ENCODE peak calls at places on chromosomes 13 and 19, in five cellular contexts. H, Z, O, L and G are unnamed samples.

GRCh38 chr13:23703241-23703640 is 133.0 kb downstream of the TNFRSF19 start:
- DNase-seq in L (no peak), Z (no peak), O (no peak), H (no peak), G (no peak)

GRCh38 chr19:36528194-36528920 is at the start of gene ZNF260:
- DNase-seq in O (peak; percentile 95), H (peak; percentile 79), L (peak; percentile 91), Z (peak; percentile 99), G (peak; percentile 99)

GRCh38 chr19:50695251-50696064 is 24.1 kb downstream of the SHANK1 start:
- DNase-seq in L (peak; percentile 74), Z (peak; percentile 29), H (no peak), O (no peak), G (peak; percentile 69)

GRCh38 chr13:52406629-52407028 is 657 bp upstream of the THSD1 start:
- DNase-seq in H (no peak), Z (no peak), O (no peak), L (no peak), G (no peak)

GRCh38 chr13:49740870-49741269 is 49.6 kb upstream of the EBPL start:
- DNase-seq in O (peak; percentile 74), Z (no peak), H (no peak), L (no peak), G (no peak)

GRCh38 chr13:75643693-75644092 is 7.6 kb downstream of the LMO7 start:
- DNase-seq in Z (no peak), H (no peak), L (no peak), O (no peak), G (no peak)

GRCh38 chr13:95235944-95236343 is 65.3 kb downstream of the ABCC4 start:
- DNase-seq in O (no peak), Z (no peak), L (no peak), H (no peak), G (peak; percentile 4)

GRCh38 chr19:13100031-13100588 is 2.5 kb downstream of the LYL1 start:
- DNase-seq in O (no peak), L (no peak), Z (peak; percentile 19), H (peak; percentile 78), G (no peak)

GRCh38 chr13:110137677-110138008 is 169.3 kb downstream of the COL4A1 start:
- DNase-seq in L (peak; percentile 30), O (peak; percentile 15), Z (peak; percentile 63), H (no peak), G (no peak)

GRCh38 chr13:76836311-76836710 is 49.9 kb downstream of the KCTD12 start:
- DNase-seq in Z (no peak), O (no peak), L (no peak), H (no peak), G (no peak)

GRCh38 chr19:501646-502045 is 5.4 kb downstream of the MADCAM1 start:
- DNase-seq in L (no peak), O (no peak), Z (no peak), H (no peak), G (no peak)

GRCh38 chr19:36152886-36153525 is 759 bp upstream of the COX7A1 start:
- DNase-seq in O (no peak), L (no peak), Z (no peak), H (no peak), G (no peak)

GRCh38 chr19:29875931-29876330 is 64.1 kb downstream of the CCNE1 start:
- DNase-seq in H (no peak), Z (no peak), O (no peak), L (no peak), G (no peak)

GRCh38 chr13:46267166-46267565 is 55.4 kb downstream of the LRRC63 start:
- DNase-seq in Z (no peak), O (no peak), H (no peak), L (no peak), G (no peak)

GRCh38 chr19:55209430-55210119 is at the start of gene PTPRH:
- DNase-seq in O (no peak), L (peak; percentile 12), Z (peak; percentile 73), H (no peak), G (no peak)

GRCh38 chr19:14516048-14516534 is 2.1 kb downstream of the DNAJB1 start:
- DNase-seq in O (no peak), Z (no peak), L (no peak), H (no peak), G (peak; percentile 22)

GRCh38 chr19:13487985-13488384 is 18.3 kb downstream of the CACNA1A start:
- DNase-seq in H (no peak), Z (no peak), O (no peak), L (no peak), G (no peak)

GRCh38 chr19:13195678-13196077 is 45.5 kb downstream of the IER2 start:
- DNase-seq in Z (peak; percentile 36), H (no peak), O (peak; percentile 80), L (peak; percentile 51), G (peak; percentile 91)

GRCh38 chr13:104477256-104477655 is 1411.0 kb upstream of the SLC10A2 start:
- DNase-seq in H (no peak), O (no peak), L (no peak), Z (no peak), G (no peak)

GRCh38 chr19:40023969-40024368 is 27.1 kb downstream of the ZNF546 start:
- DNase-seq in O (no peak), H (no peak), L (no peak), Z (no peak), G (no peak)

GRCh38 chr19:40026597-40026970 is 29.4 kb downstream of the ZNF780B start:
- DNase-seq in O (no peak), L (no peak), Z (no peak), H (no peak), G (no peak)

DNA sequence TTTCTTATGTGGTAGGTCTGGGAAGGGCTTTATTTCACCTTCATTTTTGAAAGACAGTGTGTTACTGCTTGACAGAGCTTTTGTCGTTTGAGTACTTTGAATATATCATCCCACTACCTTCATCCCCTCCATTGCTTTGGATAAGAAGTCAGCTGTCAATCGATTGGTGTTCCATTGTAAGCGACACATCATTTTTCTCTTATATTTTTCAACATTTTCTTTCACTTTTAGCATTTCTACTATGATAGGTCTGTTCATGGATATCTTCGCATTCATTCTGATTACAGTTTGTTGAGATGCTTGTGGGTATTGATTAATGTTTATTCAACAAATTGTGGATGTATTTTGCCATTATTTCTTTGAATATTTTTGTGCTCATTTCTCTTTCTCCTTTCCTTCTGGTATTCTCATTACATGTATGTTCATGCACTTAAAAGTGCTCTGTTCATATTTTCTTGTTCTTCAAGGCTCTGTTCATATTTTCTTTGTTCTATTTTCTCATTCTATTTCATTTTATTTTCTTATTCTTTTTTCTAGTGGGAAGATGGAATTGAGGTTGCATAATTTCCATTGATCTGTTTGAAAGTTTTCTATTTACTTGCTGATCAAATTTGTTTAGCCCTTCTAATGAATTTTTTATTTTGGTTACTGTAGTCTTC is 29.2 kb downstream of the ZNF546 start:
- DNase-seq in L (no peak), O (no peak), H (no peak), Z (no peak), G (no peak)
- TF ChIP-seq JUNB in L (no peak), O (no peak), H (no peak), Z (no peak), G (no peak)

DNA sequence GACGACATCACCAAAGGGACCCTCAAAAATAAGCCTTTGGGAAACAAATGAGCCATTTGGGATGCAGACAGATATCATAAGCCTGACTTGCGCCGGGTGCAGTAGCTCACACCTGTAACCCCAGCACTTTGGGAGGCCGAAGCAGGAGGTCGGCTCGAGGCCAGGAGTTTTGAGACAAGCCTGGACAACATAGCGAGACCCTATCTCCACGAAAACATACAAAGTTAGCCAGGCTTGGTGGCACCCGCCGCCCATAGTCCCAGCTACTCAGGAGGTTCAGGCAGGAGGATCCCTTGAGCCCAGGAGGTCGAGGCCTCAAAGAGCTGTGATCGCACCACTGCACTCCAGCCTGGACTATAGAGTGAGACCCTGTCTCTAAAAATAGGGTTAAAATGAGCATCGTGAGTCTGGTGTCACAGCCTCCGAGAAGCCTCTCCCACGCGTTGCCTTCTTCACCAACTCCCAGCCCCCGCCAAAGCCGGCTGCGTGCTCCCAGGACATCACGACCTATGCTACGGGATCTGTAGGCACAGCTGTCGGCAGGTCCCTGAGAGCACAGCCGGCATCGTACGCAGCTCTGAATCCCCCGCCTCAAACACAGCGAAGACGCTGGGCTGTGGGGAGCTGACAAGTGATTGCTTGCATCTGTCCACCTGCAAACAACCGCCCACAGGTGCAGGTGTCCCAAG is 1.6 kb downstream of the REXO1 start:
- DNase-seq in O (no peak), L (no peak), Z (no peak), H (no peak), G (no peak)
- TF ChIP-seq JUNB in O (no peak), L (no peak), Z (no peak), H (no peak), G (no peak)

GRCh38 chr19:34337747-34338146 is 27.2 kb upstream of the GPI start:
- DNase-seq in L (no peak), H (no peak), O (no peak), Z (no peak), G (no peak)

GRCh38 chr19:34341935-34342680 is 22.9 kb upstream of the GPI start:
- DNase-seq in O (no peak), Z (no peak), L (no peak), H (no peak), G (no peak)

GRCh38 chr19:34332027-34332786 is 32.8 kb upstream of the GPI start:
- DNase-seq in Z (no peak), L (no peak), H (no peak), O (no peak), G (no peak)

GRCh38 chr19:34335914-34336313 is 29.1 kb upstream of the GPI start:
- DNase-seq in L (no peak), O (peak; percentile 57), H (no peak), Z (no peak), G (no peak)

DNA sequence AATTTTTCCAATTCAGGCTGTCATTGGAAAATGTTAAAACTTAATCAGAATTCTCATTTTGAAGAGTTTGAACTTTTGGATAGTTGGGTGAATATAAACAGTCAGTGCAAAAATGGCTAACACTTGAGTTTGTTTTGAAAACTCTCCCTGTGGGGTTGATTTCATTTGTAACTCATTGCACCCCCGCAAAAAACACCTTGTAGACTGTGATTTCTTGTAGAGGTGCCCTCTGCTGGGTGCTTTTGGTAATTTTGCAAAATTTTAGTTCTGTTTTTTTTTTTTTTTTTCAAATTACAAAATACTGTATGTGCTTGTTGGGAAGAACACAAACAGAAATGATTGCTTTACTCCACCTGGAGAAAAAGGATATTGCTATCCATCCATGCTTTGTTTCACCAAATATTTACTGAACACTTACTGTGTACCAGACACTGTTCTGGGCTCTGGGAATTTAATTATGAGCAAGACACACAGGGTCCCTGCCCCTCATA is 28.2 kb upstream of the GPI start:
- DNase-seq in O (no peak), H (no peak), Z (peak; percentile 51), L (no peak), G (peak; percentile 76)
- TF ChIP-seq JUNB in O (no peak), H (no peak), Z (no peak), L (no peak), G (no peak)

DNA sequence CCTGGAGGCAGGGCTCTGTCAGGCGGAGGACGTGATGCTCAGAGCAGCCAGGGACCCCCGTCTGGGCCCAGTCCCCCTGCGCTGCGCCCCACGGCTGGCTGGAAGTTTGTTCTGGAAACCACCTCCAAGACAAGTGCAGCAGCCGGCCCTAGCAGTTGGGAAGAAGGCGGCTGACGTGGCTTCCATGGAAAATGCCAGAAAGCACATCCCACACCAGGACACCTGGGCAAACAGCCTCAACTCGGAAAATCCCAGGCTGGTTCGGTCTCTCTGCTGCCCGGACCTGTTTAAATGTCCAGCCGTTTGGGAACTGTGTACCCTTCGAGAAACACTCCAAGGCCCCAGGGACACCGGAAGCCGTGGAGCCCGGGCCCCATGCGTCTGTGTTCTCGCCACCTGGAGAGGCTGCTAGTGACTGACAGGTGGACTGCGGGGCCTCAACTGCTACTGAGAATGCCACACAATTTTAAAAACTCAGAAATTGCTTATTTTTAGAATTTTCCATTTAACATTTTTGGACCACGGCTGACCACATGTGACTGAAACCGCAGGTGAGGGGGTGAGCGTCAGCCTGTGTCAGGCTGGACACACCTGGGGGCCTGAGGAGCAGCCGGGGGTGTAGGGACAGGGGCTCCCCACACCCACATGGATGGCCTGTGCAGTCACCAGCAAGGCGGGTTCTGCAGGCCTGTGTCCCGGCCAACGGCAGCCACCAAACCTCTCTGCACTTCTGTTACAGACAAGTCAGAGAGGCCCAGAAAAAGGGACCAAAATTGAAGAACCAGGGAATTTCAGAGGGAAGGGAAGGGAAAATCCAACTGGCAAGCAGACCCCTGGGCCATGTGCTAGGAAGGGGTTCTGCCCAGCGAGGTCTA is 31.7 kb downstream of the RASA3 start:
- DNase-seq in Z (no peak), L (no peak), O (no peak), H (no peak), G (no peak)
- TF ChIP-seq JUNB in Z (no peak), L (no peak), O (no peak), H (no peak), G (no peak)